ENCODE peak calls at places on chromosome 18, in four cellular contexts. I is H1, J is K562, G is HepG2. B is an unnamed sample.

GRCh38 chr18:75206637-75207297 is 2.2 kb downstream of the PTGR3 start:
- DNase-seq in I (no peak), J (no peak), G (no peak), B (no peak)

GRCh38 chr18:37537868-37538525 is 27.6 kb downstream of the CELF4 start:
- DNase-seq in I (no peak), J (peak), G (peak), B (no peak)

GRCh38 chr18:10124071-10124470 is 210.3 kb downstream of the VAPA start:
- DNase-seq in I (no peak), J (no peak), G (no peak), B (no peak)

GRCh38 chr18:56235773-56236115 is 402.6 kb downstream of the TXNL1 start:
- DNase-seq in I (no peak), J (no peak), G (no peak), B (no peak)

GRCh38 chr18:30265190-30265589 is 777.4 kb downstream of the DSC3 start:
- DNase-seq in I (no peak), J (no peak), G (no peak), B (no peak)

GRCh38 chr18:75065251-75066000 is 143.5 kb downstream of the PTGR3 start:
- DNase-seq in I (no peak), J (no peak), G (no peak), B (no peak)

GRCh38 chr18:33720133-33720532 is 142.1 kb downstream of the ASXL3 start:
- DNase-seq in I (no peak), J (no peak), G (no peak), B (no peak)

GRCh38 chr18:75931079-75931478 is 503.6 kb upstream of the SMIM21 start:
- DNase-seq in I (no peak), J (no peak), G (no peak), B (no peak)

GRCh38 chr18:9849407-9849961 is 36.3 kb upstream of the TXNDC2 start:
- DNase-seq in I (no peak), J (peak), G (no peak), B (no peak)

GRCh38 chr18:49368876-49369440 is 91.5 kb downstream of the DYM start:
- DNase-seq in I (no peak), J (no peak), G (peak), B (no peak)

GRCh38 chr18:57737661-57738060 is 65.5 kb downstream of the ATP8B1 start:
- DNase-seq in I (no peak), J (no peak), G (peak), B (no peak)

GRCh38 chr18:57743008-57743407 is 60.1 kb downstream of the ATP8B1 start:
- DNase-seq in I (no peak), J (no peak), G (no peak), B (no peak)

GRCh38 chr18:57744211-57744694 is 58.9 kb downstream of the ATP8B1 start:
- DNase-seq in I (no peak), J (no peak), G (no peak), B (no peak)

GRCh38 chr18:57738078-57738477 is 65.0 kb downstream of the ATP8B1 start:
- DNase-seq in I (no peak), J (no peak), G (peak), B (no peak)

GRCh38 chr18:57741273-57741672 is 61.8 kb downstream of the ATP8B1 start:
- DNase-seq in I (no peak), J (no peak), G (no peak), B (no peak)
- TF ChIP-seq HDAC6 in I (no peak), J (no peak), G (no peak), B (no peak)

GRCh38 chr18:48324651-48325050 is 84.5 kb downstream of the ZBTB7C start:
- DNase-seq in I (no peak), J (no peak), G (no peak), B (no peak)
- H3K4me3 ChIP-seq in I (no peak), J (no peak), G (no peak), B (no peak)

GRCh38 chr18:22601481-22601880 is 183.8 kb upstream of the CTAGE1 start:
- DNase-seq in I (no peak), J (no peak), G (no peak), B (no peak)
- TF ChIP-seq HDAC6 in I (no peak), J (no peak), G (no peak), B (no peak)

GRCh38 chr18:44682181-44682870 is 1.6 kb downstream of the SETBP1 start:
- DNase-seq in I (no peak), J (no peak), G (no peak), B (no peak)

GRCh38 chr18:44685296-44685695 is 4.6 kb downstream of the SETBP1 start:
- DNase-seq in I (no peak), J (no peak), G (no peak), B (no peak)

GRCh38 chr18:44681611-44682010 is 923 bp downstream of the SETBP1 start:
- DNase-seq in I (no peak), J (no peak), G (no peak), B (no peak)

GRCh38 chr18:44682871-44683221 is 2.2 kb downstream of the SETBP1 start:
- DNase-seq in I (no peak), J (no peak), G (no peak), B (no peak)

DNA sequence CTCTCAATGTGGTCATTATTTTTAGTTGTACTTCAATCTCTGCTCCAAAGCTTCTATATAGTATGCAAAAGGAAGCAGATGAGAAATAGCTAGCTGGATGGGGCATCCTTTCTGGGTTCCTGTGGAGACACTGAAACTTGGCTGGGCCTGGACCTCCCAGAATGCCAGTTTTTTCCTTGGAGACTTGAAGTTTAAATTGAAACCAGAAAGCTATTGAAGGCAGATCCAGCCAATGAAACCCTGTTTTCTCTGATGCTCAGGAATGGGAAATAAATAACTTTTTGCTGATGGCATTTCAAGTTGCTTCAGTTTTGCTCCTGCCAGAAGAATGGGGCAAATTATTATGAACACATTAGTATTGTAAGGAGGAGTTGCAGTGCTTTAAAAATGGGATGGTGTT is 2.9 kb downstream of the SETBP1 start:
- DNase-seq in I (no peak), J (no peak), G (no peak), B (no peak)
- H3K4me3 ChIP-seq in I (no peak), J (no peak), G (no peak), B (peak)

DNA sequence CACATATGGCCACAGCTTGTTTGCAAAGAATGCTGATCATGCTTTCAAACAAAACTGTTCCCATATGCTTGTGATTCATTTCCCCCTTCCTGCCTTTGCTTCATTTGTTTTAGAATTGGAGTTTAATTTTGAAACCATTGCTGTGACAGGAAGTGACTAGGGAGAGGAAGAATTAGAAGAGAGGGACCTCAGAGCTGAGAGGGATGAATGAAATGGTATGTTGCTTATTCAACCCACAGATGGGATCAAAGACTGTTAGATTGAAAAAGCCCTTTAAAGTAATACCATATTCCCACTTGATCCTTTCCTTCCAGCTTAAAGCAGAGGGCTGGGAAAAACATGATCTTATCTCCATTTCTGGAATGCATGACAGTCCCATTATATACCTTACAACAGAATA is 106.2 kb upstream of the RNF152 start:
- DNase-seq in I (no peak), J (no peak), G (no peak), B (no peak)
- TF ChIP-seq HDAC6 in I (no peak), J (no peak), G (no peak), B (no peak)

DNA sequence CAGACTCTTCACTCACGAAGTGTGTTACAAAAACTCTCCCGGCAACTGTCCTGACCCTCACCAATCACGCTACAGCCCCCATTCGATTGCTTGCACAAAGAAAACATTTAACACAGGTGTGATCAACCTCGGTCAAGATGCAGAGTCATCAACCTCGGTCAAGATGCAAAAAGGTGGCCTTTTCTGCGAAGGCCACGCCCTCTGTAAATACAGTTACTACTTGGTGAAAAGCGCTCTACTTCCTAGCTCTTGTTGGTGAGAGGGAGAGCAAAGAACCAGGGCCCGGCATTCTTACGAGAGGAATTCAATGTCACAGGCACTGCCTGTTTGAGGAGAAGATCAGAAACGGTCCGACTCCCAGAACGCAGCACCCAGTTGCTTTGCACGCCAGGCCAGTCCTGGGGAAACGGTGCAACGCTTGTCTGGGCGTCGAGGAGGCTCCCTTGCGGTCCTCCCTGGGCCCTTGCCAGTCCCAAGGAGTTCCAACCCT is 2.0 kb downstream of the PIEZO2 start:
- DNase-seq in I (no peak), J (no peak), G (no peak), B (no peak)
- H3K4me3 ChIP-seq in I (peak), J (no peak), G (peak), B (peak)

GRCh38 chr18:48263913-48264506 is 145.2 kb downstream of the ZBTB7C start:
- DNase-seq in I (no peak), J (no peak), G (no peak), B (no peak)
- TF ChIP-seq HDAC6 in I (no peak), J (no peak), G (no peak), B (no peak)

GRCh38 chr18:11148655-11149440 is 521 bp downstream of the PIEZO2 start:
- DNase-seq in I (no peak), J (no peak), G (no peak), B (no peak)
- H3K4me3 ChIP-seq in I (peak), J (no peak), G (peak), B (peak)

GRCh38 chr18:5582849-5583667 is 39.3 kb upstream of the EPB41L3 start:
- DNase-seq in I (no peak), J (no peak), G (no peak), B (no peak)

GRCh38 chr18:5588529-5588928 is 44.7 kb upstream of the EPB41L3 start:
- DNase-seq in I (no peak), J (no peak), G (no peak), B (no peak)

GRCh38 chr18:5585653-5586052 is 41.9 kb upstream of the EPB41L3 start:
- DNase-seq in I (no peak), J (no peak), G (no peak), B (no peak)

GRCh38 chr18:5582054-5582453 is 38.3 kb upstream of the EPB41L3 start:
- DNase-seq in I (no peak), J (no peak), G (no peak), B (no peak)

DNA sequence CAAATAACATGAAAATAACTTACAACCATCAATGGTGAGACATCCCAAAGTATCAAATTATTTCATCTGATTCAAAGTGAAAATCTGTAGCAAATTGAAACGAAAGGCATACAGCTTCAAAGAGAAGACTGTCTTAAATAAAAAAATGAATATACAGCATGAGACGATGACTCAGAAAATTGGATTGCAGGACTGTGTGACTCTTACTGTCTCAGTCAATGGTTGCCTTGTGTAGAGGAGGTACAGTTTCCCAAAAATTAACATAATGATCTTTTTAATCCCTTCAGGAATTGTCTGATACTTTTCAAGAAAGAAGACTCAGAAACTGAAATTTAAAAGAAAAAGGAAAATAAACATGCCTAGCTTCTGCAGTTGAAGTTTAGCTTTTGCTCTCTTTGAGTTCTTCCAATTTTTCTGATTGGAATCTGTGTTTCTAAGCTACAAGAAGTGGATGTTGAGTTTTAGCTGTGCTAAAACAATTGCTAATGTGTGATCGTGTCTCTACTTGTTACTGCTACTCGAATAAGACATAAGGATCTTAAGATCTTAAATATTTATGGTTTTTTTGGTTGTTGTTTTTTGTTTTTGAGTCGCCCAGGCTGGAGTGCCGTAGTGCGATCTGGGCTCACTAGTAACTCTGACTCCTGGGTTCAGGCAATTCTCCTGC is 41.1 kb upstream of the EPB41L3 start:
- DNase-seq in I (no peak), J (no peak), G (no peak), B (no peak)
- TF ChIP-seq HDAC6 in I (no peak), J (no peak), G (no peak), B (no peak)